ENCODE peak calls at places on chromosomes 5 and 9, in four cellular contexts. P is A549, O is AG04450, Y is ELF-1. C is an unnamed sample.

GRCh38 chr5:35454011-35454525 is 163.6 kb upstream of the SPEF2 start:
- DNase-seq in P (no peak), O (no peak), Y (no peak), C (no peak)

GRCh38 chr5:127848098-127848497 is 144.9 kb downstream of the CCDC192 start:
- DNase-seq in P (no peak), O (no peak), Y (no peak), C (no peak)

GRCh38 chr5:153352685-153353219 is 137.7 kb upstream of the GRIA1 start:
- DNase-seq in P (no peak), O (no peak), Y (no peak), C (no peak)

GRCh38 chr9:2677927-2678889 is 39.1 kb upstream of the KCNV2 start:
- DNase-seq in P (no peak), O (no peak), Y (no peak), C (peak)

GRCh38 chr5:77957-78804 is 13.8 kb upstream of the PLEKHG4B start:
- DNase-seq in P (peak), O (no peak), Y (peak), C (peak)

GRCh38 chr5:102231693-102232619 is 64.1 kb downstream of the SLCO4C1 start:
- DNase-seq in P (no peak), O (no peak), Y (no peak), C (no peak)

GRCh38 chr9:23829580-23830458 is 3.8 kb upstream of the ELAVL2 start:
- DNase-seq in P (no peak), O (no peak), Y (no peak), C (no peak)

GRCh38 chr9:135077497-135078200 is 9.8 kb upstream of the OLFM1 start:
- DNase-seq in P (no peak), O (no peak), Y (peak), C (no peak)

GRCh38 chr9:14485366-14485765 is 171.4 kb upstream of the NFIB start:
- DNase-seq in P (peak), O (no peak), Y (no peak), C (no peak)

GRCh38 chr5:157670662-157671591 is at the start of gene C5orf52:
- DNase-seq in P (peak), O (no peak), Y (peak), C (peak)

GRCh38 chr9:124133752-124134151 is 122.2 kb downstream of the LHX2 start:
- DNase-seq in P (peak), O (no peak), Y (peak), C (no peak)

GRCh38 chr5:163893301-163893700 is 387.9 kb downstream of the MAT2B start:
- DNase-seq in P (no peak), O (no peak), Y (no peak), C (no peak)

GRCh38 chr5:158640581-158640980 is 459.1 kb downstream of the EBF1 start:
- DNase-seq in P (no peak), O (no peak), Y (no peak), C (no peak)

GRCh38 chr9:131096490-131097258 is at the start of gene AIF1L:
- DNase-seq in P (no peak), O (no peak), Y (peak), C (peak)